ENCODE peak calls at places on chromosomes 7 and 10, in nine cellular contexts. W is stimulated activated CD4-positive, alpha-beta T cell treated with anti-CD3 and anti-CD28 coated beads, TNF-alpha, amount 100 ng/mL, for 24 hours; C is breast epithelium; T is H54; U is natural killer cell; Z is activated CD4-positive, alpha-beta T cell treated with anti-CD3 and anti-CD28 coated beads, Interleukin-2, amount 50 U/mL, for 1 hour; G is HS-5; M is GM23248; P is retina. R is an unnamed sample.

GRCh38 chr7:128035712-128036111 is 4.5 kb upstream of the LRRC4 start:
- DNase-seq in W (no peak), C (no peak), T (no peak), U (no peak), Z (no peak), G (no peak), M (peak; percentile 33), P (no peak), R (no peak)

GRCh38 chr10:3738855-3739350 is 46.1 kb downstream of the KLF6 start:
- DNase-seq in W (no peak), C (no peak), T (no peak), U (no peak), Z (no peak), G (no peak), M (no peak), P (no peak), R (peak; percentile 52)

GRCh38 chr10:97796651-97797050 is 24.9 kb upstream of the SFRP5 start:
- DNase-seq in W (peak; percentile 10), C (no peak), T (no peak), U (no peak), Z (no peak), G (no peak), M (no peak), P (no peak), R (no peak)

GRCh38 chr7:27885652-27886051 is 145.7 kb downstream of the TAX1BP1 start:
- DNase-seq in W (no peak), C (no peak), T (no peak), U (no peak), Z (no peak), G (no peak), M (no peak), P (no peak), R (no peak)

GRCh38 chr7:24847754-24848153 is 90.5 kb upstream of the GSDME start:
- DNase-seq in W (no peak), C (no peak), T (no peak), U (no peak), Z (no peak), G (no peak), M (no peak), P (no peak), R (no peak)

GRCh38 chr10:73648252-73648651 is 7.0 kb upstream of the MYOZ1 start:
- DNase-seq in W (no peak), C (no peak), T (no peak), U (no peak), Z (no peak), G (no peak), M (peak; percentile 55), P (peak; percentile 31), R (no peak)

GRCh38 chr10:121414366-121414765 is 183.9 kb downstream of the FGFR2 start:
- DNase-seq in W (no peak), C (no peak), T (no peak), U (no peak), Z (no peak), G (no peak), M (no peak), P (no peak), R (no peak)

GRCh38 chr10:119391430-119392313 is 150.8 kb downstream of the RGS10 start:
- DNase-seq in W (no peak), C (no peak), T (no peak), U (no peak), Z (no peak), G (no peak), M (peak; percentile 51), P (no peak), R (no peak)

GRCh38 chr10:91054325-91054724 is 133.4 kb upstream of the ANKRD1 start:
- DNase-seq in W (no peak), C (no peak), T (no peak), U (no peak), Z (no peak), G (no peak), M (no peak), P (no peak), R (no peak)

GRCh38 chr7:137935849-137936508 is 65.9 kb downstream of the CREB3L2 start:
- DNase-seq in W (no peak), C (no peak), T (no peak), U (no peak), Z (no peak), G (no peak), M (no peak), P (no peak), R (peak; percentile 38)

GRCh38 chr10:85976267-85976793 is 390.3 kb downstream of the GRID1 start:
- DNase-seq in W (no peak), C (no peak), T (no peak), U (no peak), Z (no peak), G (no peak), M (no peak), P (no peak), R (no peak)

GRCh38 chr7:79245623-79246249 is 207.7 kb downstream of the MAGI2 start:
- DNase-seq in W (no peak), C (no peak), T (no peak), U (no peak), Z (no peak), G (no peak), M (no peak), P (no peak), R (no peak)

R was measured in epithelial cell of esophagus.